ENCODE peak calls at places on chromosomes 12 and 14, in seven cellular contexts. V is iPS-NIHi11, E is M059J, N is IMR-90, C is EH, B is endothelial cell, L is substantia nigra. D is an unnamed sample.

GRCh38 chr12:52074656-52075408 is 4.7 kb upstream of the SMIM41 start:
- DNase-seq in V (no peak), E (no peak), N (no peak), C (no peak), B (no peak), L (no peak), D (no peak)

GRCh38 chr14:79229383-79229875 is 981.9 kb downstream of the DIO2 start:
- DNase-seq in V (no peak), E (no peak), N (peak), C (no peak), B (no peak), L (no peak), D (no peak)

GRCh38 chr14:68553326-68553725 is 239.5 kb downstream of the ZFP36L1 start:
- DNase-seq in V (no peak), E (no peak), N (no peak), C (no peak), B (no peak), L (no peak), D (no peak)

GRCh38 chr14:64388533-64389243 is 535 bp downstream of the MTHFD1 start:
- DNase-seq in V (no peak), E (peak), N (peak), C (peak), B (peak), L (no peak), D (peak)

GRCh38 chr12:2282321-2282720 is 229.5 kb downstream of the CACNA1C start:
- DNase-seq in V (no peak), E (no peak), N (no peak), C (peak), B (no peak), L (no peak), D (no peak)

GRCh38 chr14:38751459-38751858 is 351.6 kb downstream of the SEC23A start:
- DNase-seq in V (no peak), E (no peak), N (no peak), C (no peak), B (no peak), L (no peak), D (no peak)

GRCh38 chr12:123267335-123267920 is 4.2 kb downstream of the CDK2AP1 start:
- DNase-seq in V (no peak), E (no peak), N (no peak), C (no peak), B (no peak), L (no peak), D (no peak)

GRCh38 chr12:3352230-3352629 is 138.8 kb upstream of the PRMT8 start:
- DNase-seq in V (no peak), E (no peak), N (no peak), C (no peak), B (no peak), L (no peak), D (no peak)

GRCh38 chr12:90987520-90987919 is 17.3 kb downstream of the EPYC start:
- DNase-seq in V (no peak), E (no peak), N (no peak), C (no peak), B (no peak), L (no peak), D (no peak)

GRCh38 chr14:104085032-104085888 is at the start of gene ASPG:
- DNase-seq in V (peak), E (no peak), N (no peak), C (no peak), B (peak), L (peak), D (no peak)

GRCh38 chr12:47900480-47901129 is 4.2 kb downstream of the VDR start:
- DNase-seq in V (peak), E (peak), N (no peak), C (no peak), B (no peak), L (no peak), D (peak)

GRCh38 chr12:118164798-118165486 is 29.0 kb downstream of the PEBP1 start:
- DNase-seq in V (peak), E (peak), N (peak), C (peak), B (peak), L (no peak), D (peak)

GRCh38 chr14:104766256-104766862 is 13.4 kb downstream of the SIVA1 start:
- DNase-seq in V (no peak), E (no peak), N (no peak), C (no peak), B (no peak), L (no peak), D (no peak)

GRCh38 chr12:95548539-95549391 is 2.5 kb downstream of the USP44 start:
- DNase-seq in V (peak), E (no peak), N (peak), C (no peak), B (peak), L (peak), D (peak)

GRCh38 chr12:65500121-65500846 is 221.8 kb downstream of the MSRB3 start:
- DNase-seq in V (no peak), E (peak), N (peak), C (peak), B (no peak), L (no peak), D (no peak)

GRCh38 chr14:97977711-97978261 is 1180.6 kb downstream of the VRK1 start:
- DNase-seq in V (no peak), E (no peak), N (no peak), C (no peak), B (no peak), L (peak), D (peak)

GRCh38 chr14:61444215-61444768 is 122.9 kb downstream of the PRKCH start:
- DNase-seq in V (no peak), E (peak), N (no peak), C (no peak), B (no peak), L (no peak), D (no peak)

GRCh38 chr12:124026755-124027745 is 54.0 kb downstream of the ZNF664 start:
- DNase-seq in V (no peak), E (peak), N (peak), C (peak), B (no peak), L (no peak), D (peak)

GRCh38 chr12:132686831-132687210 is 321 bp downstream of the POLE start:
- DNase-seq in V (no peak), E (no peak), N (no peak), C (no peak), B (no peak), L (peak), D (no peak)

GRCh38 chr12:109462868-109463692 is 14.0 kb downstream of the KCTD10 start:
- DNase-seq in V (peak), E (peak), N (peak), C (peak), B (peak), L (no peak), D (peak)

GRCh38 chr12:13362260-13362841 is 165.8 kb downstream of the EMP1 start:
- DNase-seq in V (peak), E (peak), N (peak), C (peak), B (peak), L (peak), D (peak)

GRCh38 chr14:73567951-73568885 is 795 bp upstream of the ACOT2 start:
- DNase-seq in V (no peak), E (peak), N (peak), C (peak), B (no peak), L (no peak), D (peak)

GRCh38 chr12:1972260-1972659 is 32.0 kb downstream of the DCP1B start:
- DNase-seq in V (no peak), E (peak), N (peak), C (peak), B (no peak), L (no peak), D (peak)

GRCh38 chr12:100574262-100575074 is 984 bp downstream of the GAS2L3 start:
- DNase-seq in V (peak), E (peak), N (no peak), C (peak), B (no peak), L (no peak), D (peak)

GRCh38 chr12:7642876-7643309 is 22.8 kb downstream of the APOBEC1 start:
- DNase-seq in V (no peak), E (no peak), N (no peak), C (peak), B (peak), L (no peak), D (no peak)

GRCh38 chr14:72128629-72129028 is 196.4 kb downstream of the RGS6 start:
- DNase-seq in V (no peak), E (no peak), N (no peak), C (peak), B (no peak), L (no peak), D (peak)

GRCh38 chr12:109695961-109696461 is 17.6 kb upstream of the FAM222A start:
- DNase-seq in V (no peak), E (peak), N (no peak), C (no peak), B (no peak), L (no peak), D (no peak)

GRCh38 chr12:913919-914718 is 35.4 kb downstream of the RAD52 start:
- DNase-seq in V (no peak), E (peak), N (peak), C (peak), B (no peak), L (no peak), D (peak)

GRCh38 chr12:19915392-19916192 is 452.7 kb upstream of the PDE3A start:
- DNase-seq in V (peak), E (peak), N (peak), C (peak), B (peak), L (no peak), D (peak)

GRCh38 chr12:113797535-113797868 is 168.6 kb downstream of the RBM19 start:
- DNase-seq in V (no peak), E (no peak), N (no peak), C (no peak), B (no peak), L (no peak), D (no peak)

GRCh38 chr12:19836456-19836855 is 397.2 kb downstream of the AEBP2 start:
- DNase-seq in V (no peak), E (no peak), N (no peak), C (no peak), B (no peak), L (no peak), D (no peak)

GRCh38 chr12:5000204-5000603 is 43.5 kb upstream of the KCNA5 start:
- DNase-seq in V (no peak), E (peak), N (no peak), C (no peak), B (no peak), L (no peak), D (no peak)

GRCh38 chr14:23137221-23138172 is 18.4 kb upstream of the CEBPE start:
- DNase-seq in V (no peak), E (peak), N (no peak), C (no peak), B (no peak), L (peak), D (no peak)

GRCh38 chr12:9064201-9064814 is 51.4 kb downstream of the A2M start:
- DNase-seq in V (peak), E (peak), N (peak), C (peak), B (peak), L (peak), D (peak)

D was measured in AG20443.